ENCODE peak calls at places on chromosome 3, in seven cellular contexts. L, V, U, P, E, Y and O are unnamed samples.

GRCh38 chr3:122679467-122680291 is 960 bp upstream of the PARP14 start:
- DNase-seq in U (peak; percentile 61), P (peak; percentile 50), L (no peak), E (peak; percentile 47), V (peak; percentile 43), Y (peak; percentile 31), O (peak; percentile 13)

GRCh38 chr3:106215047-106215446 is 346.2 kb upstream of the CBLB start:
- DNase-seq in V (no peak), U (no peak), L (peak; percentile 35), P (no peak), E (no peak), Y (no peak), O (no peak)

GRCh38 chr3:194352631-194353290 is 1.6 kb upstream of the CPN2 start:
- DNase-seq in U (no peak), L (no peak), Y (no peak), E (no peak), P (no peak), V (no peak), O (no peak)

GRCh38 chr3:108223928-108224327 is 1.7 kb upstream of the IFT57 start:
- DNase-seq in Y (peak; percentile 27), L (no peak), P (peak; percentile 6), E (no peak), U (no peak), V (no peak), O (no peak)

GRCh38 chr3:48428863-48429415 is 947 bp downstream of the PLXNB1 start:
- DNase-seq in U (no peak), E (no peak), Y (peak; percentile 54), V (no peak), L (no peak), P (peak; percentile 41), O (no peak)

GRCh38 chr3:153734777-153735551 is 386.2 kb upstream of the ARHGEF26 start:
- DNase-seq in U (no peak), V (no peak), L (no peak), P (no peak), E (no peak), Y (no peak), O (no peak)

GRCh38 chr3:54198556-54198955 is 76.2 kb downstream of the CACNA2D3 start:
- DNase-seq in L (no peak), P (no peak), U (no peak), Y (no peak), V (no peak), E (no peak), O (no peak)

GRCh38 chr3:127107002-127107401 is 85.9 kb upstream of the PRR23E start:
- DNase-seq in V (no peak), E (no peak), P (no peak), Y (peak; percentile 15), U (no peak), L (no peak), O (no peak)

GRCh38 chr3:194465920-194466570 is 20.8 kb downstream of the ATP13A3 start:
- DNase-seq in E (no peak), P (peak; percentile 35), L (no peak), Y (no peak), U (no peak), V (no peak), O (no peak)

GRCh38 chr3:19866751-19867347 is 67.2 kb downstream of the EFHB start:
- DNase-seq in P (peak; percentile 63), L (peak; percentile 30), E (peak; percentile 2), V (peak; percentile 64), U (no peak), Y (no peak), O (peak; percentile 63)

GRCh38 chr3:113804701-113805100 is 33.9 kb upstream of the GRAMD1C start:
- DNase-seq in P (peak; percentile 86), Y (no peak), U (no peak), L (no peak), V (no peak), E (no peak), O (no peak)

GRCh38 chr3:100702082-100703014 is 6.9 kb upstream of the TFG start:
- DNase-seq in E (no peak), V (no peak), L (no peak), P (no peak), Y (no peak), U (no peak), O (no peak)